ENCODE peak calls at places on chromosome 10, in seven cellular contexts. One of them, this sample, is unnamed.

GRCh38 chr10:31924833-31925232 is 3.8 kb downstream of the ARHGAP12 start:
- DNase-seq in tibial artery: no peak
- DNase-seq in ovary: no peak
- DNase-seq in WERI-Rb-1: no peak
- DNase-seq in SK-N-SH: no peak
- DNase-seq in PC-9: no peak
- DNase-seq in endodermal cell: no peak
- DNase-seq in this sample: no peak

GRCh38 chr10:30172663-30173062 is 113.3 kb upstream of the JCAD start:
- DNase-seq in tibial artery: no peak
- DNase-seq in ovary: no peak
- DNase-seq in WERI-Rb-1: no peak
- DNase-seq in SK-N-SH: no peak
- DNase-seq in PC-9: no peak
- DNase-seq in endodermal cell: no peak
- DNase-seq in this sample: no peak

GRCh38 chr10:28179490-28180099 is 123.3 kb downstream of the MPP7 start:
- DNase-seq in tibial artery: no peak
- DNase-seq in ovary: no peak
- DNase-seq in WERI-Rb-1: peak
- DNase-seq in SK-N-SH: peak
- DNase-seq in PC-9: no peak
- DNase-seq in endodermal cell: no peak
- DNase-seq in this sample: peak

GRCh38 chr10:127196227-127196954 is at the start of gene INSYN2A:
- DNase-seq in tibial artery: no peak
- DNase-seq in ovary: peak
- DNase-seq in WERI-Rb-1: peak
- DNase-seq in SK-N-SH: peak
- DNase-seq in PC-9: peak
- DNase-seq in endodermal cell: peak
- DNase-seq in this sample: no peak

GRCh38 chr10:86497621-86498020 is 24.0 kb downstream of the WAPL start:
- DNase-seq in tibial artery: no peak
- DNase-seq in ovary: no peak
- DNase-seq in WERI-Rb-1: no peak
- DNase-seq in SK-N-SH: no peak
- DNase-seq in PC-9: no peak
- DNase-seq in endodermal cell: no peak
- DNase-seq in this sample: no peak

GRCh38 chr10:119005377-119006043 is 24.0 kb upstream of the NANOS1 start:
- DNase-seq in tibial artery: no peak
- DNase-seq in ovary: no peak
- DNase-seq in WERI-Rb-1: no peak
- DNase-seq in SK-N-SH: no peak
- DNase-seq in PC-9: no peak
- DNase-seq in endodermal cell: no peak
- DNase-seq in this sample: no peak

GRCh38 chr10:119633538-119634218 is 17.5 kb upstream of the BAG3 start:
- DNase-seq in tibial artery: no peak
- DNase-seq in ovary: no peak
- DNase-seq in WERI-Rb-1: no peak
- DNase-seq in SK-N-SH: no peak
- DNase-seq in PC-9: no peak
- DNase-seq in endodermal cell: no peak
- DNase-seq in this sample: no peak

GRCh38 chr10:78765726-78766335 is 302.9 kb upstream of the ZMIZ1 start:
- DNase-seq in tibial artery: peak
- DNase-seq in ovary: no peak
- DNase-seq in WERI-Rb-1: no peak
- DNase-seq in SK-N-SH: no peak
- DNase-seq in PC-9: no peak
- DNase-seq in endodermal cell: peak
- DNase-seq in this sample: no peak

GRCh38 chr10:30059209-30060107 is at the start of gene JCAD:
- DNase-seq in tibial artery: peak
- DNase-seq in ovary: peak
- DNase-seq in WERI-Rb-1: peak
- DNase-seq in SK-N-SH: peak
- DNase-seq in PC-9: peak
- DNase-seq in endodermal cell: peak
- DNase-seq in this sample: no peak

GRCh38 chr10:129424978-129425377 is 42.1 kb upstream of the MGMT start:
- DNase-seq in tibial artery: no peak
- DNase-seq in ovary: no peak
- DNase-seq in WERI-Rb-1: no peak
- DNase-seq in SK-N-SH: no peak
- DNase-seq in PC-9: no peak
- DNase-seq in endodermal cell: no peak
- DNase-seq in this sample: no peak

DNA sequence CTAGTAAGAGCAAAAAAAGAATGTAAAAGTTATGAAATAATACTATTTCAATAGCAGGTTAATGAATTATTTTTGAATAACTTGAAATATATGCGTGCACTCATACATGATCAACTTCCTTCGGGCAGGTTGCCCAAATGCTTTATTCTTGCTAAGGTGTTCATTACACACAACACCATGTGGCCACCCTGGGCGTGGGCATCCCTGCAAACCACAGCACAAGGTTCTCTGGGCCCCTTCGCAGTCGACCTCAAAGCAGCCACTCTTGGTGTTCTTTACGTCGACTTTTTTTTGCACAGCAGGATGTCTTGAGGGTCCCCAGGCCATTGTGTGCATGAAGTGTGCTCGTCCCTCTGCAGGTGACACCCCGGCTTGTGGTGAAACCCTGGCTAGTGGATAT is 300.7 kb upstream of the PITRM1 start:
- DNase-seq in tibial artery: no peak
- DNase-seq in ovary: no peak
- DNase-seq in WERI-Rb-1: no peak
- DNase-seq in SK-N-SH: no peak
- DNase-seq in PC-9: no peak
- DNase-seq in endodermal cell: no peak
- DNase-seq in this sample: no peak
- H3K27ac ChIP-seq in tibial artery: peak
- H3K27ac ChIP-seq in ovary: no peak
- H3K27ac ChIP-seq in WERI-Rb-1: no peak
- H3K27ac ChIP-seq in SK-N-SH: no peak
- H3K27ac ChIP-seq in PC-9: peak
- H3K27ac ChIP-seq in endodermal cell: no peak
- H3K27ac ChIP-seq in this sample: no peak

GRCh38 chr10:3068201-3068967 is 1.0 kb downstream of the PFKP start:
- DNase-seq in tibial artery: peak
- DNase-seq in ovary: peak
- DNase-seq in WERI-Rb-1: peak
- DNase-seq in SK-N-SH: peak
- DNase-seq in PC-9: peak
- DNase-seq in endodermal cell: peak
- DNase-seq in this sample: no peak
- TF ChIP-seq CTCF in tibial artery: peak
- TF ChIP-seq CTCF in ovary: peak
- TF ChIP-seq CTCF in WERI-Rb-1: peak
- TF ChIP-seq CTCF in SK-N-SH: peak
- TF ChIP-seq CTCF in PC-9: no peak
- TF ChIP-seq CTCF in endodermal cell: peak
- TF ChIP-seq CTCF in this sample: peak

DNA sequence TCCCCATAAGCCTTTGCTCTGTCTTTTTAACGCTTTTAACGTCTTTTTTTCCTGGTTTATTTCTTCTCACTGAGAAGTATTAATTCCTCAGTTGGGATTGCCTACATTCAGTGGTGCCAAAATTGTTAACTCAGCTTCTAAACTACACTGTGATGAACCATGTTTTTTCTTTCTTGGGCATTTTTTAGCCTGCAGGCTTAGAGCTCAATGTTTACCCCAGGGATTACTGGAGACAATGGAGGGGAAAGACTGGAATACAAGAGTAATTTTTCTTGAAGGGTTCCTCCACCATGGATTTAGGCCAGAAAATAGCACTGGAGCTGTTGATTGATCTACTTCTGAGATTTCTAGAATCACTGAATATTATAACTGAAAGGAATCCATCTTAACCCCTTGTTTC is 19.8 kb downstream of the STAMBPL1 start:
- DNase-seq in tibial artery: no peak
- DNase-seq in ovary: no peak
- DNase-seq in WERI-Rb-1: no peak
- DNase-seq in SK-N-SH: no peak
- DNase-seq in PC-9: no peak
- DNase-seq in endodermal cell: no peak
- DNase-seq in this sample: no peak
- H3K27ac ChIP-seq in tibial artery: no peak
- H3K27ac ChIP-seq in ovary: no peak
- H3K27ac ChIP-seq in WERI-Rb-1: no peak
- H3K27ac ChIP-seq in SK-N-SH: no peak
- H3K27ac ChIP-seq in PC-9: no peak
- H3K27ac ChIP-seq in endodermal cell: no peak
- H3K27ac ChIP-seq in this sample: no peak

GRCh38 chr10:69836728-69837025 is 35.0 kb downstream of the COL13A1 start:
- DNase-seq in tibial artery: no peak
- DNase-seq in ovary: no peak
- DNase-seq in WERI-Rb-1: no peak
- DNase-seq in SK-N-SH: no peak
- DNase-seq in PC-9: no peak
- DNase-seq in endodermal cell: no peak
- DNase-seq in this sample: no peak

GRCh38 chr10:69835875-69836727 is 34.4 kb downstream of the COL13A1 start:
- DNase-seq in tibial artery: no peak
- DNase-seq in ovary: no peak
- DNase-seq in WERI-Rb-1: peak
- DNase-seq in SK-N-SH: peak
- DNase-seq in PC-9: peak
- DNase-seq in endodermal cell: no peak
- DNase-seq in this sample: no peak

GRCh38 chr10:69837261-69837660 is 35.6 kb downstream of the COL13A1 start:
- DNase-seq in tibial artery: no peak
- DNase-seq in ovary: no peak
- DNase-seq in WERI-Rb-1: no peak
- DNase-seq in SK-N-SH: no peak
- DNase-seq in PC-9: no peak
- DNase-seq in endodermal cell: no peak
- DNase-seq in this sample: no peak

GRCh38 chr10:69838418-69838817 is 36.7 kb downstream of the COL13A1 start:
- DNase-seq in tibial artery: no peak
- DNase-seq in ovary: no peak
- DNase-seq in WERI-Rb-1: no peak
- DNase-seq in SK-N-SH: no peak
- DNase-seq in PC-9: no peak
- DNase-seq in endodermal cell: no peak
- DNase-seq in this sample: no peak

DNA sequence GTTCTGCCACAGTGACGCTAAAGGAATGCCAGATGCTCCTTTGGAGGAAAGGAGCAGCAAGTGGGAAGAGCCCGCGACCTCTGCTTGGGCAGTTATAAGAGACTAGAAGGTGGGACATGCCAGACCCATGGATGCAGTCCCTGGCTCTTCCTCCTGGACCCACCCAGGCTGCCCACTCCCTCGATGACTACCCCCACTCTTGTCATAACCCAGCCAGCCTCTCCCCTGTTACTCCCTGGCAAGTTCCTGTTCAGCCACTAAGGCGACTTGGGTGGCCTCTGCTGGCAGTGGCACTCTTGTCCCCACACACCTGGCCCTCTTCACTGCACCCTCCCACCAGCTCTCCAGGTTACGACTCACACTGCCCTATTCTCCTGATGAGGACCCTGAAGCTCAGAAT is 33.5 kb downstream of the COL13A1 start:
- DNase-seq in tibial artery: no peak
- DNase-seq in ovary: no peak
- DNase-seq in WERI-Rb-1: no peak
- DNase-seq in SK-N-SH: no peak
- DNase-seq in PC-9: no peak
- DNase-seq in endodermal cell: no peak
- DNase-seq in this sample: no peak
- TF ChIP-seq CTCF in tibial artery: no peak
- TF ChIP-seq CTCF in ovary: no peak
- TF ChIP-seq CTCF in WERI-Rb-1: no peak
- TF ChIP-seq CTCF in SK-N-SH: no peak
- TF ChIP-seq CTCF in PC-9: no peak
- TF ChIP-seq CTCF in endodermal cell: no peak
- TF ChIP-seq CTCF in this sample: no peak

DNA sequence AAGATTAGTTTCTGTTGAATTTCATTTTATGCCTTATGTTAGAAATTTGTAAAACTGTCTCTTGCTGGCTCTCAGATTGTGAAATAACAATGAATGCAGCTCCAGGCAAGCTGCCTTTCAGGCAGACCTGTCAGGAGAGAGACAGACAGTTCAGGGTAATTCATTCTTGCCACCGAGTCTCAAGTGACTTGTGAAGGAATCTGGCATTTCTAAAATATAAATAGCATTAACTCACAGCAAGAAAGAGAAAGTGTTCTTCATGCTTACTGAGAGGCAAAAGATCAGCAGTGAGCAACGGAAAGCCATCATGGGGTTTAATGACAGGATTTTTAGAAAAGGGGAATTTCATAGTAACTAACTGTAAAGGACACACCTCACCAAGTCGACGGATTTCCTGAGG is 442.3 kb upstream of the AKR1E2 start:
- DNase-seq in tibial artery: no peak
- DNase-seq in ovary: no peak
- DNase-seq in WERI-Rb-1: no peak
- DNase-seq in SK-N-SH: no peak
- DNase-seq in PC-9: no peak
- DNase-seq in endodermal cell: no peak
- DNase-seq in this sample: no peak
- H3K27ac ChIP-seq in tibial artery: peak
- H3K27ac ChIP-seq in ovary: no peak
- H3K27ac ChIP-seq in WERI-Rb-1: no peak
- H3K27ac ChIP-seq in SK-N-SH: no peak
- H3K27ac ChIP-seq in PC-9: no peak
- H3K27ac ChIP-seq in endodermal cell: peak
- H3K27ac ChIP-seq in this sample: peak

GRCh38 chr10:43105793-43106158 is 28.9 kb downstream of the RET start:
- DNase-seq in tibial artery: no peak
- DNase-seq in ovary: peak
- DNase-seq in WERI-Rb-1: no peak
- DNase-seq in SK-N-SH: no peak
- DNase-seq in PC-9: no peak
- DNase-seq in endodermal cell: no peak
- DNase-seq in this sample: no peak
- TF ChIP-seq CTCF in tibial artery: no peak
- TF ChIP-seq CTCF in ovary: peak
- TF ChIP-seq CTCF in WERI-Rb-1: no peak
- TF ChIP-seq CTCF in SK-N-SH: no peak
- TF ChIP-seq CTCF in PC-9: peak
- TF ChIP-seq CTCF in endodermal cell: no peak
- TF ChIP-seq CTCF in this sample: no peak

GRCh38 chr10:113689574-113689973 is 9.9 kb downstream of the CASP7 start:
- DNase-seq in tibial artery: no peak
- DNase-seq in ovary: no peak
- DNase-seq in WERI-Rb-1: no peak
- DNase-seq in SK-N-SH: no peak
- DNase-seq in PC-9: no peak
- DNase-seq in endodermal cell: no peak
- DNase-seq in this sample: no peak
- H3K27ac ChIP-seq in tibial artery: no peak
- H3K27ac ChIP-seq in ovary: no peak
- H3K27ac ChIP-seq in WERI-Rb-1: no peak
- H3K27ac ChIP-seq in SK-N-SH: no peak
- H3K27ac ChIP-seq in PC-9: no peak
- H3K27ac ChIP-seq in endodermal cell: no peak
- H3K27ac ChIP-seq in this sample: no peak

GRCh38 chr10:132577350-132578005 is 39.9 kb downstream of the INPP5A start:
- DNase-seq in tibial artery: no peak
- DNase-seq in ovary: no peak
- DNase-seq in WERI-Rb-1: peak
- DNase-seq in SK-N-SH: peak
- DNase-seq in PC-9: no peak
- DNase-seq in endodermal cell: peak
- DNase-seq in this sample: no peak
- TF ChIP-seq CTCF in tibial artery: peak
- TF ChIP-seq CTCF in ovary: no peak
- TF ChIP-seq CTCF in WERI-Rb-1: peak
- TF ChIP-seq CTCF in SK-N-SH: peak
- TF ChIP-seq CTCF in PC-9: no peak
- TF ChIP-seq CTCF in endodermal cell: peak
- TF ChIP-seq CTCF in this sample: no peak

This sample was measured in AG04450.